ENCODE peak calls at places on chromosome 11, in six cellular contexts. One of them, this sample, is unnamed.
A peak's percentile ranks its signal among the peaks of the same experiment; 100 is the strongest.

GRCh38 chr11:68127791-68128681 is 6.8 kb upstream of the CHKA start:
- DNase-seq in aorta: peak; percentile 56
- DNase-seq in breast epithelium: peak; percentile 84
- DNase-seq in lung: peak; percentile 77
- DNase-seq in adipocyte: peak; percentile 53
- DNase-seq in SJSA1: no peak
- DNase-seq in this sample: no peak

GRCh38 chr11:72712168-72712721 is 38.0 kb upstream of the PDE2A start:
- DNase-seq in breast epithelium: peak; percentile 33
- DNase-seq in adipocyte: no peak
- DNase-seq in aorta: peak; percentile 92
- DNase-seq in lung: peak; percentile 61
- DNase-seq in SJSA1: no peak
- DNase-seq in this sample: no peak

GRCh38 chr11:3799143-3799542 is 1.8 kb upstream of the NUP98 start:
- DNase-seq in adipocyte: no peak
- DNase-seq in breast epithelium: no peak
- DNase-seq in aorta: peak; percentile 17
- DNase-seq in SJSA1: no peak
- DNase-seq in lung: no peak
- DNase-seq in this sample: no peak

GRCh38 chr11:70541699-70542098 is 143.4 kb downstream of the CTTN start:
- DNase-seq in breast epithelium: no peak
- DNase-seq in aorta: no peak
- DNase-seq in lung: no peak
- DNase-seq in SJSA1: no peak
- DNase-seq in adipocyte: no peak
- DNase-seq in this sample: no peak

GRCh38 chr11:72670041-72670440 is 4.2 kb downstream of the PDE2A start:
- DNase-seq in SJSA1: no peak
- DNase-seq in adipocyte: no peak
- DNase-seq in breast epithelium: no peak
- DNase-seq in lung: no peak
- DNase-seq in aorta: no peak
- DNase-seq in this sample: no peak

GRCh38 chr11:12975149-12975548 is 34.0 kb upstream of the RASSF10 start:
- DNase-seq in SJSA1: no peak
- DNase-seq in breast epithelium: no peak
- DNase-seq in adipocyte: no peak
- DNase-seq in lung: no peak
- DNase-seq in aorta: no peak
- DNase-seq in this sample: no peak

GRCh38 chr11:11268119-11268518 is 84.9 kb downstream of the CSNK2A3 start:
- DNase-seq in aorta: no peak
- DNase-seq in breast epithelium: no peak
- DNase-seq in adipocyte: no peak
- DNase-seq in lung: no peak
- DNase-seq in SJSA1: no peak
- DNase-seq in this sample: no peak

GRCh38 chr11:3163241-3163981 is 1.7 kb downstream of the OSBPL5 start:
- DNase-seq in lung: no peak
- DNase-seq in aorta: peak; percentile 38
- DNase-seq in breast epithelium: no peak
- DNase-seq in adipocyte: peak; percentile 40
- DNase-seq in SJSA1: no peak
- DNase-seq in this sample: no peak

GRCh38 chr11:70230151-70230839 is 27.2 kb downstream of the FADD start:
- DNase-seq in lung: no peak
- DNase-seq in aorta: peak; percentile 2
- DNase-seq in SJSA1: peak; percentile 37
- DNase-seq in breast epithelium: no peak
- DNase-seq in adipocyte: no peak
- DNase-seq in this sample: no peak

GRCh38 chr11:31921066-31921465 is 109.9 kb upstream of the PAX6 start:
- DNase-seq in SJSA1: no peak
- DNase-seq in lung: no peak
- DNase-seq in breast epithelium: no peak
- DNase-seq in adipocyte: peak; percentile 25
- DNase-seq in aorta: no peak
- DNase-seq in this sample: no peak

GRCh38 chr11:65870307-65870658 is 2.3 kb downstream of the EFEMP2 start:
- DNase-seq in SJSA1: no peak
- DNase-seq in adipocyte: no peak
- DNase-seq in aorta: peak; percentile 44
- DNase-seq in lung: no peak
- DNase-seq in breast epithelium: no peak
- DNase-seq in this sample: no peak
- H3K36me3 ChIP-seq in SJSA1: peaks cover 72% of the 10 kb centered on the region
- H3K36me3 ChIP-seq in adipocyte: peaks cover 47% of the 10 kb centered on the region
- H3K36me3 ChIP-seq in aorta: no peaks in the 10 kb centered on the region
- H3K36me3 ChIP-seq in lung: peaks cover 22% of the 10 kb centered on the region
- H3K36me3 ChIP-seq in breast epithelium: no peaks in the 10 kb centered on the region
- H3K36me3 ChIP-seq in this sample: no peaks in the 10 kb centered on the region

GRCh38 chr11:77725433-77725832 is 87.8 kb upstream of the CLNS1A start:
- DNase-seq in breast epithelium: no peak
- DNase-seq in adipocyte: no peak
- DNase-seq in SJSA1: no peak
- DNase-seq in lung: no peak
- DNase-seq in aorta: no peak
- DNase-seq in this sample: no peak

GRCh38 chr11:77726524-77726923 is 88.9 kb upstream of the CLNS1A start:
- DNase-seq in adipocyte: no peak
- DNase-seq in aorta: no peak
- DNase-seq in lung: no peak
- DNase-seq in SJSA1: no peak
- DNase-seq in breast epithelium: no peak
- DNase-seq in this sample: no peak

GRCh38 chr11:77728203-77728786 is 90.7 kb upstream of the CLNS1A start:
- DNase-seq in adipocyte: no peak
- DNase-seq in breast epithelium: no peak
- DNase-seq in SJSA1: no peak
- DNase-seq in aorta: no peak
- DNase-seq in lung: no peak
- DNase-seq in this sample: no peak

GRCh38 chr11:77723024-77723423 is 85.4 kb upstream of the CLNS1A start:
- DNase-seq in SJSA1: no peak
- DNase-seq in breast epithelium: no peak
- DNase-seq in lung: no peak
- DNase-seq in adipocyte: no peak
- DNase-seq in aorta: no peak
- DNase-seq in this sample: no peak

DNA sequence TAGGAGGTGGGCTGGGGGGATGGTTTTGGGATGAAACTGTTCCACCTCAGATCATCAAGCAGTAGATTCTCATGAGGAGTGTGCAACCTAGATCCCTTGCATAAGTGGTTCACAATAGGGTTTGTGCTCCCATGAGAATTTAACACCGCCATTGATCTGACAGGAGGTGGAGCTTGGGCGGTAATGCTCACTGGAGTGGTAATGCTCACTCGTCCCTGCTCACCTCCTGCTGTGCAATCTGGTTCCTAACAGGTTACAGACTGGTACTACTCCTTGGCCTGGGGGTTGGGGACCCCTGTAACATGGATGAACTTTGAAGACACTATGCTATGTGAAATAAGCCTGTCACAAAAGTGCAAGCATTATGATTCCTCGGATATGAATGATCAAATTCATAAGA is 87.0 kb upstream of the CLNS1A start:
- DNase-seq in aorta: no peak
- DNase-seq in SJSA1: no peak
- DNase-seq in lung: no peak
- DNase-seq in adipocyte: no peak
- DNase-seq in breast epithelium: no peak
- DNase-seq in this sample: no peak
- H3K36me3 ChIP-seq in aorta: peaks cover 4% of the 10 kb centered on the region
- H3K36me3 ChIP-seq in SJSA1: no peaks in the 10 kb centered on the region
- H3K36me3 ChIP-seq in lung: peaks cover 7% of the 10 kb centered on the region
- H3K36me3 ChIP-seq in adipocyte: peaks cover 23% of the 10 kb centered on the region
- H3K36me3 ChIP-seq in breast epithelium: peaks cover 3% of the 10 kb centered on the region
- H3K36me3 ChIP-seq in this sample: no peaks in the 10 kb centered on the region

DNA sequence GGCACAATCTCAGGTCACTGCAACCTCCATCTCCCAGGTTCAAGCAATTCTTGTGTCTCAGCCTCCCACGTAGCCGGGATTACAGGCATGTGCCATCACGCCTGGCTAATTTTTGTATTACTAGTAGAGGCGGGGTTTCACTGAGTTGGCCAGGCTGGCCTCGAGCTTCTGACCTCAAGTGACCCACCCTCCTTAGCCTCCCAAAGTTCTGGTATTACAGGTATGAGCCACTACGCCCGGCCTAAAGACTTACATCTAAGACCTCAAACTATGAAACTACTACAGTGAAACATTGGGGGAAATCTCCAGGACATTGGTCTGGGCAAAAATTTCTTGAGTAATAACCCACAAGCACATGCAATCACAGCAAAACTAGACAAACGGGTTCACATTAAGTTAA is 13.8 kb upstream of the FAM181B start:
- DNase-seq in aorta: no peak
- DNase-seq in adipocyte: no peak
- DNase-seq in lung: no peak
- DNase-seq in SJSA1: no peak
- DNase-seq in breast epithelium: peak; percentile 77
- DNase-seq in this sample: peak; percentile 93
- H3K36me3 ChIP-seq in aorta: no peaks in the 10 kb centered on the region
- H3K36me3 ChIP-seq in adipocyte: no peaks in the 10 kb centered on the region
- H3K36me3 ChIP-seq in lung: no peaks in the 10 kb centered on the region
- H3K36me3 ChIP-seq in SJSA1: no peaks in the 10 kb centered on the region
- H3K36me3 ChIP-seq in breast epithelium: no peaks in the 10 kb centered on the region
- H3K36me3 ChIP-seq in this sample: no peaks in the 10 kb centered on the region

GRCh38 chr11:36492724-36493304 is 17.3 kb downstream of the TRAF6 start:
- DNase-seq in SJSA1: peak; percentile 31
- DNase-seq in aorta: no peak
- DNase-seq in adipocyte: peak; percentile 78
- DNase-seq in breast epithelium: no peak
- DNase-seq in lung: no peak
- DNase-seq in this sample: peak; percentile 26

GRCh38 chr11:36487619-36488018 is 22.5 kb downstream of the TRAF6 start:
- DNase-seq in breast epithelium: no peak
- DNase-seq in adipocyte: no peak
- DNase-seq in aorta: no peak
- DNase-seq in SJSA1: no peak
- DNase-seq in lung: no peak
- DNase-seq in this sample: no peak

GRCh38 chr11:36488096-36488495 is 22.0 kb downstream of the TRAF6 start:
- DNase-seq in lung: no peak
- DNase-seq in adipocyte: no peak
- DNase-seq in SJSA1: no peak
- DNase-seq in aorta: no peak
- DNase-seq in breast epithelium: no peak
- DNase-seq in this sample: no peak

GRCh38 chr11:36493332-36493731 is 16.7 kb downstream of the TRAF6 start:
- DNase-seq in aorta: no peak
- DNase-seq in SJSA1: no peak
- DNase-seq in lung: no peak
- DNase-seq in adipocyte: no peak
- DNase-seq in breast epithelium: no peak
- DNase-seq in this sample: no peak

GRCh38 chr11:36490026-36490806 is 19.9 kb downstream of the TRAF6 start:
- DNase-seq in breast epithelium: no peak
- DNase-seq in aorta: no peak
- DNase-seq in adipocyte: no peak
- DNase-seq in SJSA1: no peak
- DNase-seq in lung: no peak
- DNase-seq in this sample: no peak
- H3K36me3 ChIP-seq in breast epithelium: no peaks in the 10 kb centered on the region
- H3K36me3 ChIP-seq in aorta: peaks cover 7% of the 10 kb centered on the region
- H3K36me3 ChIP-seq in adipocyte: peaks cover 73% of the 10 kb centered on the region
- H3K36me3 ChIP-seq in SJSA1: peaks cover 83% of the 10 kb centered on the region
- H3K36me3 ChIP-seq in lung: peaks cover 21% of the 10 kb centered on the region
- H3K36me3 ChIP-seq in this sample: peaks cover 24% of the 10 kb centered on the region